ENCODE peak calls at places on chromosomes 11 and 22, in four cellular contexts. S is A549, H is K562, W is H1. Z is an unnamed sample.

GRCh38 chr11:69810289-69811118 is 8.7 kb downstream of the FGF3 start:
- DNase-seq in S (no peak), H (no peak), W (no peak), Z (no peak)

GRCh38 chr11:62387381-62387780 is 31.5 kb upstream of the SCGB1A1 start:
- DNase-seq in S (no peak), H (no peak), W (no peak), Z (no peak)

GRCh38 chr22:30202531-30203006 is 44.0 kb downstream of the LIF start:
- DNase-seq in S (no peak), H (no peak), W (no peak), Z (no peak)

GRCh38 chr11:7638710-7639642 is 34.3 kb downstream of the CYB5R2 start:
- DNase-seq in S (no peak), H (no peak), W (no peak), Z (no peak)

GRCh38 chr11:35167451-35167954 is 28.5 kb downstream of the CD44 start:
- DNase-seq in S (no peak), H (no peak), W (no peak), Z (no peak)

GRCh38 chr22:30829901-30830550 is 135.4 kb downstream of the OSBP2 start:
- DNase-seq in S (peak; percentile 97), H (no peak), W (no peak), Z (no peak)

GRCh38 chr11:133921513-133921912 is 35.3 kb downstream of the IGSF9B start:
- DNase-seq in S (no peak), H (no peak), W (no peak), Z (no peak)

GRCh38 chr11:108483163-108483562 is 15.0 kb downstream of the POGLUT3 start:
- DNase-seq in S (no peak), H (no peak), W (no peak), Z (no peak)

GRCh38 chr11:123381817-123382554 is 48.1 kb upstream of the GRAMD1B start:
- DNase-seq in S (no peak), H (no peak), W (no peak), Z (no peak)

GRCh38 chr22:27637604-27638003 is 164.0 kb downstream of the MN1 start:
- DNase-seq in S (no peak), H (no peak), W (no peak), Z (no peak)

GRCh38 chr11:88297320-88298263 is 39.9 kb downstream of the CTSC start:
- DNase-seq in S (no peak), H (no peak), W (no peak), Z (peak; percentile 8)
- TF ChIP-seq RNF2 in S (no peak), H (no peak), W (no peak), Z (no peak)

DNA sequence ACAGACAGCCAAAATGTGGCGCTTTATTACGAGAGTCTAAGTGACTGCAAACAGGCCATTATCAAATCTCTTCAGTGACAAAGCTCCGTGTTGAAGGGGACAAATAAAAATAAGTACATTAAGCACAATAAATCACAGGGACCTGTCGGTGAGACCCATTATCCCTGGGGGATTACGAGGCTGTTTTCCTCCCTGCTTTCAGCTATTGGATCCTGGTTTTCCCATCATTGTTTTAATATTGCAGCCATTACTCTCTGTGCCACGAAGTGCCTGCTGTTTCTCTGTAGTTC is 22.7 kb downstream of the LARGE1 start:
- DNase-seq in S (no peak), H (no peak), W (no peak), Z (no peak)
- TF ChIP-seq RNF2 in S (no peak), H (no peak), W (no peak), Z (no peak)

DNA sequence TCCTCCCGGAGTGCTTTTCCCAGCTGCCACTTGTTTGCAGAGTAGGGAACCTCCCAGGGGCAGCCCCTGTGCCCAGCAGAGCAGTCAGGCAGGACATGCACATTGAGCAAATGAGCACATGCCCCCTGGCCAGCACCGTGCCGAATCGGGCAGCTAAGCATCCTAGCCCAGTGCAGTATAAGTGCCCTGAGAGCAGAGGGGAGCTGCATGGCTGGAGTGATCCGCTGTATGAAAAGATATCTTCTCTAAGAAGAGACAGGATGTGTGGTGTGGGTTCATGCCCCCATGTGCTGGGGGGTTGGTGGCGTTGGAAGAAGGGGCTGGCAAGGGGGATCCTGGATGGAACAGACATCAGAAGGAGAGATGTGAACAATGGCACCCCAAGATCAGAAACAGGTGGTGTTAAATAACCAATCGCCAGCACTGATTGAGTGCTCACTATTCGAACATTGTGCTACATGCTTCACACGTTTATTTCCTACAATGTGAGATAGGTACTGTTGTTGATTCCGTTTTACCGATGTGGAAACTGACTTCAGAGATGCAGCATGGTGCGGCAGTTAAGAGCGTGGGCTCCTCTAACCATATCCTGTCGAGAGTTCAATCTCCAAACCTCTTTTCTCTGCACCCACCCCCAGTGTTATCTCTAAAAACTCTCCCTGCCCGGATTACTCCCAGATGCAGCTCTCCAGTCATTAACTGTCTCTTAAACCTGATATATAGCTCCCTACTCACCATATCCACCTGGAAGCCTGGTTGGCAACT is 1.3 kb downstream of the AIP start:
- DNase-seq in S (no peak), H (peak; percentile 52), W (no peak), Z (no peak)
- TF ChIP-seq RNF2 in S (no peak), H (no peak), W (no peak), Z (no peak)

DNA sequence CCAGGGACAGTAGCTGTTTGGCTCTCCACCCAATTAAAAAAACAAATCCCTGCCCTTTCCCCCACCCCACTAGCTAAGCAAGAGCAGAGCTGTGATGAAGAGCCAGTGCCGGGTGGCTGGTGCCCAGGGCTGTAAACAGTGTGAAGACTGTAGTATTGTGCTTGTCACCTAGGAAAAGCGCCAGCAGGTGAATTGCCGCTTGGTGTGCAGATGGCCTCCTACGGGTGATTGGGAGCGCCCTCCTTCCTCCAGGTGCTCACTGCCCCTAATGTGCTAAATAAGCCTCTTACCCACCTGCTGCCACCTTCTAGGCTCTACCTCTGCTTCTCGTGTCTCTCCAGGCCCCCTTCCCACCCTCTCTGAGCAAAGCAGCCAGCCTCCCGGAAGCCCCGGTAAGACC is 18.4 kb upstream of the RAPSN start:
- DNase-seq in S (no peak), H (no peak), W (no peak), Z (no peak)
- TF ChIP-seq RNF2 in S (no peak), H (no peak), W (no peak), Z (no peak)

DNA sequence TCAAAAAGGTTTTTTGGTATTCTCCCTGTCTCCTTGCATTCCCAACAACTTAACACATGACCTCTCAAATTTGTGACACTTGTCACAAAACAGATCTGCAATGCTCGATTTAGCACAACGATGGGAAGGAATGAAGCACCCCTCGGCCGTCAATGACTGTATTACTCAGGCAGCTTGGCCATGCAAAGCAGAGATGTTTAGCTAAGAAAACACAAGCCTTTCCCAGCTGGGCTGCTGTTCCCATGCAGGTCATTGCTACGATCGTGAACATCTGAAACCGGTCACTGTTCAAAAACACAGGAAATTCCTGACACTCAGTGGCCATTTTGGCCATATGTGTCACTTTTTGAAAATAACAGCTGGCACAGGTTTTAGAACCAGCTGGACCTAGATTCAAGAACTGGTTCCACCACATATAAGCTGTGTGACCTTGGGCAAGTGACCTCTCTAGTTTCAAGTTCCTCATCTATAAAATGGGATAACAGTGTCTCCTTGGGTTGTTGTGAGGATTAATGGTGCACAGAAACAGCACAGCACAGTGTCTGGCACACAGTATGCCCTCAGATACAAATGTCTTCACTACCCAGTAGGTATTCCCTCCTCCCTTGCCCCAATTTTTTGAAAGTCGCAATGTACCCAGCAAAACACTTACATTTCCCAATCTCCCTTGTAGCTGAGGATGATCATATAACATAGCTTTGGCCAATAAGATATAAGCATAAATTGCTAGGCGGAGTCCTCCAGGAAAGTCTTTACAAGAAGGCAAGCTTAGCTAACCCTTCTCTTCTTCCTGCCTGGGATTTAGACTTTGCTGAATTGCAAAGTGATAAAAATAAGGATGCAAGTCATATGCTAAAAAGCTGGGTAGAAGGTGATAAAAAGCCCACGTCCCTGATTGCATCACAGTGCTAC is 93.1 kb downstream of the C11orf58 start:
- DNase-seq in S (no peak), H (no peak), W (no peak), Z (no peak)
- TF ChIP-seq RNF2 in S (no peak), H (no peak), W (no peak), Z (no peak)

GRCh38 chr11:17219016-17219415 is 11.2 kb upstream of the PIK3C2A start:
- DNase-seq in S (no peak), H (no peak), W (no peak), Z (no peak)
- TF ChIP-seq RNF2 in S (no peak), H (no peak), W (no peak), Z (no peak)

DNA sequence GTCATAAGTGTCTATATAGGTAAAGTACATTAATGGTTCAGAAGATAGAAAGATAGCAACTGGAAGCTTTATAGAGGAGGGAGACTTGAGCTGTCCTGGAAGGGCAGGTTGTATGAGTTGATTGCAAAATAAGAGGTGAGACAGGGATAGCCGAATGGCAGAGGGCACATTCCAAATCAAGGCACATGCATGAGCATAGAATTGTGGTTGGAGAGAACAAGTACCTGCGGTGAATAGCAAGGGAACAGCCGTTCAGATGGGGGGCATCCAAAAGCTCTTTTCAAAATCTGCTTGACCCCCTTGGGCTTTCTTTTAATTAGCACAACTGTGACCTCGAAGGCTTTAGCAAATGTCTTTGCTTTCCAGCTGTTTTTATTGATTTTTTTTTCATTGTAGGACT is 473.0 kb upstream of the CCDC90B start:
- DNase-seq in S (no peak), H (no peak), W (no peak), Z (no peak)
- TF ChIP-seq RNF2 in S (no peak), H (no peak), W (no peak), Z (no peak)

GRCh38 chr11:46315783-46316563 is 31.3 kb upstream of the DGKZ start:
- DNase-seq in S (no peak), H (no peak), W (no peak), Z (no peak)
- TF ChIP-seq RNF2 in S (no peak), H (no peak), W (no peak), Z (no peak)

GRCh38 chr22:26576026-26576680 is 13.8 kb downstream of the TPST2 start:
- DNase-seq in S (no peak), H (no peak), W (no peak), Z (no peak)
- TF ChIP-seq RNF2 in S (no peak), H (no peak), W (no peak), Z (no peak)

GRCh38 chr22:47369020-47369419 is 606.6 kb downstream of the TBC1D22A start:
- DNase-seq in S (no peak), H (no peak), W (no peak), Z (no peak)

GRCh38 chr22:47371263-47372090 is 609.0 kb downstream of the TBC1D22A start:
- DNase-seq in S (no peak), H (no peak), W (no peak), Z (no peak)

GRCh38 chr22:47370448-47371262 is 608.2 kb downstream of the TBC1D22A start:
- DNase-seq in S (no peak), H (no peak), W (no peak), Z (no peak)

GRCh38 chr22:47367993-47368945 is 605.8 kb downstream of the TBC1D22A start:
- DNase-seq in S (no peak), H (no peak), W (no peak), Z (no peak)

GRCh38 chr22:47369431-47370015 is 607.1 kb downstream of the TBC1D22A start:
- DNase-seq in S (no peak), H (no peak), W (no peak), Z (no peak)
- TF ChIP-seq RNF2 in S (no peak), H (no peak), W (no peak), Z (no peak)

Z was measured in HepG2.